ENCODE peak calls at places on chromosomes 7 and 10, in five cellular contexts. Q, V, U, X and L are unnamed samples.

GRCh38 chr10:13526952-13527863 is 1.6 kb downstream of the BEND7 start:
- DNase-seq in Q (peak), V (peak), U (no peak), X (no peak), L (no peak)

GRCh38 chr7:142739927-142740492 is 9.3 kb upstream of the PRSS1 start:
- DNase-seq in Q (no peak), V (no peak), U (no peak), X (no peak), L (no peak)

GRCh38 chr7:50266893-50267386 is 37.6 kb upstream of the IKZF1 start:
- DNase-seq in Q (no peak), V (no peak), U (no peak), X (peak), L (no peak)

GRCh38 chr10:88066876-88067275 is 203.5 kb downstream of the PTEN start:
- DNase-seq in Q (no peak), V (no peak), U (no peak), X (no peak), L (no peak)

GRCh38 chr7:74217455-74218342 is 7.9 kb downstream of the LAT2 start:
- DNase-seq in Q (no peak), V (no peak), U (no peak), X (no peak), L (no peak)

GRCh38 chr10:13386021-13386420 is 37.9 kb upstream of the SEPHS1 start:
- DNase-seq in Q (no peak), V (no peak), U (no peak), X (no peak), L (no peak)

GRCh38 chr10:86654411-86655172 is at the start of gene OPN4:
- DNase-seq in Q (no peak), V (no peak), U (no peak), X (peak), L (peak)

GRCh38 chr10:96814264-96814663 is 17.8 kb upstream of the LCOR start:
- DNase-seq in Q (peak), V (no peak), U (no peak), X (no peak), L (no peak)

GRCh38 chr7:98617960-98618418 is 904 bp downstream of the NPTX2 start:
- DNase-seq in Q (no peak), V (no peak), U (no peak), X (no peak), L (no peak)

GRCh38 chr10:66844176-66844947 is 81.5 kb upstream of the LRRTM3 start:
- DNase-seq in Q (no peak), V (no peak), U (no peak), X (no peak), L (no peak)

GRCh38 chr7:129394982-129395906 is 39.0 kb upstream of the STRIP2 start:
- DNase-seq in Q (no peak), V (no peak), U (no peak), X (no peak), L (no peak)
- H3K27ac ChIP-seq in Q (no peak), V (no peak), U (no peak), X (no peak), L (no peak)

GRCh38 chr7:95544174-95544573 is 52.1 kb downstream of the PDK4 start:
- DNase-seq in Q (no peak), V (no peak), U (no peak), X (no peak), L (no peak)

GRCh38 chr7:95545666-95546065 is 50.6 kb downstream of the PDK4 start:
- DNase-seq in Q (no peak), V (no peak), U (no peak), X (no peak), L (no peak)

GRCh38 chr7:95546647-95547046 is 49.7 kb downstream of the PDK4 start:
- DNase-seq in Q (no peak), V (no peak), U (no peak), X (no peak), L (no peak)

GRCh38 chr7:95543312-95543711 is 53.0 kb downstream of the PDK4 start:
- DNase-seq in Q (no peak), V (no peak), U (no peak), X (no peak), L (no peak)

GRCh38 chr7:95545007-95545615 is 51.2 kb downstream of the PDK4 start:
- DNase-seq in Q (peak), V (peak), U (no peak), X (no peak), L (peak)
- H3K4me3 ChIP-seq in Q (peak), V (peak), U (peak), X (peak), L (peak)

GRCh38 chr10:118310822-118311221 is 31.3 kb downstream of the FAM204A start:
- DNase-seq in Q (peak), V (no peak), U (no peak), X (no peak), L (no peak)
- H3K27ac ChIP-seq in Q (no peak), V (no peak), U (no peak), X (peak), L (peak)

GRCh38 chr10:129690248-129691070 is 223.4 kb downstream of the MGMT start:
- DNase-seq in Q (no peak), V (no peak), U (no peak), X (no peak), L (no peak)
- H3K4me3 ChIP-seq in Q (no peak), V (no peak), U (no peak), X (no peak), L (no peak)

GRCh38 chr10:44969854-44970253 is 8.8 kb downstream of the DEPP1 start:
- DNase-seq in Q (no peak), V (no peak), U (no peak), X (no peak), L (no peak)
- H3K27ac ChIP-seq in Q (no peak), V (no peak), U (peak), X (peak), L (no peak)

GRCh38 chr10:78041170-78042057 is 7.8 kb downstream of the RPS24 start:
- DNase-seq in Q (no peak), V (no peak), U (no peak), X (no peak), L (no peak)

GRCh38 chr10:78035933-78036583 is 2.4 kb downstream of the RPS24 start:
- DNase-seq in Q (no peak), V (no peak), U (no peak), X (no peak), L (no peak)

GRCh38 chr10:78038105-78038504 is 4.4 kb downstream of the RPS24 start:
- DNase-seq in Q (no peak), V (no peak), U (no peak), X (no peak), L (no peak)

GRCh38 chr10:78039743-78040142 is 6.1 kb downstream of the RPS24 start:
- DNase-seq in Q (no peak), V (no peak), U (no peak), X (no peak), L (no peak)

DNA sequence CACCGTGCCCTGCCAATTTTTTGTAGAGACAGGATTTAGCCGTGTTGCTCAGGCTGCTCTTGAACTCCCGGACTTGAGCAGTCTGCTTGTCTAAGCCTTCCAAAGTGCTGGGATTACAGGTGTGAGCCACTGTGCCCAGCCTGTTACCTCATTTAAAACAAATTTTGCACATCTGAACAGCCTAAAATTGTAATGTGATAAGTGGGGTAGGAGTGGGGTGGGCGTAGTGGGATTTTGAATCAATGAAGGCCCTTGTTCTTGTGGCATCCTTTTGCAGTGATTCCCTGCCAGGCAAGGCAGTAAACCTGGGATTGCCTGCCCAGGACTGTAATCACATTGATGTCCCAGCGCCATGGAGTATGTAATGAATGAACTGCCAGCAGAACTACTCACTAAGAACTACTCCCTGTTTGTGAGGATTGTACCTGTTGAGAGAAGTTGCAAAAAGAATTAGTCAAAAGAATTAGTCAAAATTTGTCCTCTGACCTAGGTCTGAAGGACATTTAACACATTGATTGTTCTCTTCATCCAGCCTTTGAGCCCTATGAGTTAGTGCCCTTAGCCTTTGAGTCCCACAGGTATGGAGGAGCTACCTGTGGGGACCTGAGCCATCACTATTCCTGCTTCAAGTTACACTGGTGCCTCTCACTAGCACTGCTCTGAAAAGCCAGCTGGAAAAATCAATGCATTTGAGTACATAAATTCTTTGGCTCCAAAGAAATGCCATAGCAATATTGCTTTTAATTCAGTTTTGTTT is 5.3 kb downstream of the RPS24 start:
- DNase-seq in Q (no peak), V (no peak), U (no peak), X (no peak), L (no peak)
- H3K4me3 ChIP-seq in Q (no peak), V (no peak), U (no peak), X (no peak), L (no peak)

GRCh38 chr10:122954731-122955050 is 664 bp upstream of the C10orf88 start:
- DNase-seq in Q (no peak), V (no peak), U (peak), X (no peak), L (no peak)
- H3K27ac ChIP-seq in Q (no peak), V (no peak), U (no peak), X (no peak), L (no peak)

GRCh38 chr10:43315096-43315495 is 48.2 kb upstream of the RASGEF1A start:
- DNase-seq in Q (no peak), V (no peak), U (no peak), X (no peak), L (no peak)
- H3K4me3 ChIP-seq in Q (no peak), V (no peak), U (no peak), X (no peak), L (no peak)